ENCODE peak calls at places on chromosomes 12 and 14, in seven cellular contexts. J, D, F, X, G, H and Q are unnamed samples.

GRCh38 chr12:45726594-45727300 is 2.8 kb upstream of the ARID2 start:
- DNase-seq in J (peak), D (peak), F (peak), X (peak), G (no peak), H (no peak), Q (peak)

GRCh38 chr14:93533864-93534263 is 103.1 kb downstream of the UNC79 start:
- DNase-seq in J (peak), D (no peak), F (no peak), X (no peak), G (no peak), H (no peak), Q (no peak)

GRCh38 chr14:52873096-52873495 is 77.8 kb downstream of the FERMT2 start:
- DNase-seq in J (no peak), D (no peak), F (no peak), X (no peak), G (no peak), H (no peak), Q (no peak)

GRCh38 chr12:11814362-11814761 is 164.9 kb downstream of the ETV6 start:
- DNase-seq in J (no peak), D (no peak), F (no peak), X (peak), G (no peak), H (no peak), Q (no peak)

GRCh38 chr12:21946983-21947382 is 5.8 kb upstream of the ABCC9 start:
- DNase-seq in J (no peak), D (no peak), F (no peak), X (no peak), G (no peak), H (no peak), Q (no peak)

GRCh38 chr14:71525663-71526246 is 406.5 kb upstream of the RGS6 start:
- DNase-seq in J (no peak), D (no peak), F (no peak), X (no peak), G (no peak), H (no peak), Q (no peak)

GRCh38 chr12:25382311-25383106 is 131.8 kb upstream of the KRAS start:
- DNase-seq in J (peak), D (no peak), F (no peak), X (no peak), G (peak), H (no peak), Q (no peak)

GRCh38 chr12:89040146-89040964 is 311.9 kb downstream of the DUSP6 start:
- DNase-seq in J (peak), D (no peak), F (no peak), X (no peak), G (peak), H (no peak), Q (no peak)

GRCh38 chr12:111803851-111804250 is 37.1 kb downstream of the ALDH2 start:
- DNase-seq in J (no peak), D (no peak), F (no peak), X (no peak), G (no peak), H (no peak), Q (no peak)

GRCh38 chr14:67940894-67941455 is 121.4 kb downstream of the RAD51B start:
- DNase-seq in J (no peak), D (no peak), F (no peak), X (peak), G (no peak), H (no peak), Q (peak)

GRCh38 chr12:122304924-122305323 is 38.6 kb upstream of the VPS33A start:
- DNase-seq in J (no peak), D (no peak), F (no peak), X (no peak), G (no peak), H (peak), Q (no peak)

GRCh38 chr14:59175404-59175803 is 13.1 kb upstream of the DAAM1 start:
- DNase-seq in J (no peak), D (no peak), F (no peak), X (no peak), G (no peak), H (no peak), Q (no peak)